ENCODE peak calls at places on chromosomes 13 and 19, in ten cellular contexts. V is pancreas, C is body of pancreas, H is suprapubic skin, F is tibial artery, E is hepatocyte, D is ascending aorta, X is mesendoderm, K is A673, N is fibroblast of lung. R is an unnamed sample. For H3K27me3, the result is how much of the 10 kb centered on the place peaks cover.

GRCh38 chr13:104043184-104043583 is 977.0 kb upstream of the SLC10A2 start:
- DNase-seq in E (no peak), H (no peak), D (no peak), V (no peak), C (no peak), X (no peak), F (no peak), K (no peak), N (peak), R (no peak)

GRCh38 chr19:19410553-19411550 is 5.4 kb downstream of the GATAD2A start:
- DNase-seq in K (no peak), N (no peak), H (no peak), V (no peak), E (no peak), D (no peak), F (no peak), C (no peak), X (peak), R (no peak)

GRCh38 chr19:19568802-19569756 is 31.0 kb downstream of the CILP2 start:
- DNase-seq in V (no peak), N (peak), K (no peak), H (no peak), E (no peak), D (no peak), F (no peak), C (no peak), X (no peak), R (peak)

GRCh38 chr13:30861163-30861562 is 44.9 kb upstream of the MEDAG start:
- DNase-seq in F (no peak), V (no peak), H (no peak), E (no peak), X (no peak), N (no peak), K (no peak), C (no peak), D (no peak), R (no peak)

GRCh38 chr13:30720470-30720869 is 14.9 kb upstream of the ALOX5AP start:
- DNase-seq in K (no peak), H (no peak), X (no peak), C (no peak), D (no peak), E (no peak), V (no peak), N (no peak), F (no peak), R (no peak)

GRCh38 chr13:110418944-110419343 is 111.9 kb downstream of the COL4A2 start:
- DNase-seq in V (no peak), N (no peak), E (no peak), F (no peak), X (no peak), K (no peak), C (no peak), H (no peak), D (no peak), R (no peak)

GRCh38 chr13:34012354-34012753 is 194.4 kb downstream of the RFC3 start:
- DNase-seq in N (no peak), E (no peak), H (no peak), F (no peak), C (no peak), K (no peak), X (no peak), D (no peak), V (no peak), R (no peak)

GRCh38 chr13:47256618-47257017 is 359.8 kb upstream of the HTR2A start:
- DNase-seq in C (no peak), K (no peak), H (no peak), E (no peak), F (no peak), X (no peak), V (no peak), D (no peak), N (peak), R (peak)

GRCh38 chr13:101325423-101325822 is 90.9 kb downstream of the NALCN start:
- DNase-seq in F (no peak), X (no peak), N (no peak), C (no peak), E (no peak), V (no peak), D (no peak), K (no peak), H (no peak), R (no peak)

GRCh38 chr13:40120781-40121180 is 465.3 kb downstream of the COG6 start:
- DNase-seq in C (no peak), E (no peak), H (no peak), X (no peak), N (peak), F (no peak), V (no peak), K (peak), D (no peak), R (no peak)

GRCh38 chr19:21586341-21587116 is 81.1 kb downstream of the ZNF429 start:
- DNase-seq in N (no peak), E (peak), F (no peak), D (no peak), V (peak), K (no peak), X (peak), H (no peak), C (peak), R (no peak)

GRCh38 chr13:50527612-50528509 is 315.6 kb downstream of the DLEU7 start:
- DNase-seq in D (no peak), K (no peak), X (no peak), N (no peak), F (no peak), E (no peak), V (no peak), C (peak), H (no peak), R (no peak)

DNA sequence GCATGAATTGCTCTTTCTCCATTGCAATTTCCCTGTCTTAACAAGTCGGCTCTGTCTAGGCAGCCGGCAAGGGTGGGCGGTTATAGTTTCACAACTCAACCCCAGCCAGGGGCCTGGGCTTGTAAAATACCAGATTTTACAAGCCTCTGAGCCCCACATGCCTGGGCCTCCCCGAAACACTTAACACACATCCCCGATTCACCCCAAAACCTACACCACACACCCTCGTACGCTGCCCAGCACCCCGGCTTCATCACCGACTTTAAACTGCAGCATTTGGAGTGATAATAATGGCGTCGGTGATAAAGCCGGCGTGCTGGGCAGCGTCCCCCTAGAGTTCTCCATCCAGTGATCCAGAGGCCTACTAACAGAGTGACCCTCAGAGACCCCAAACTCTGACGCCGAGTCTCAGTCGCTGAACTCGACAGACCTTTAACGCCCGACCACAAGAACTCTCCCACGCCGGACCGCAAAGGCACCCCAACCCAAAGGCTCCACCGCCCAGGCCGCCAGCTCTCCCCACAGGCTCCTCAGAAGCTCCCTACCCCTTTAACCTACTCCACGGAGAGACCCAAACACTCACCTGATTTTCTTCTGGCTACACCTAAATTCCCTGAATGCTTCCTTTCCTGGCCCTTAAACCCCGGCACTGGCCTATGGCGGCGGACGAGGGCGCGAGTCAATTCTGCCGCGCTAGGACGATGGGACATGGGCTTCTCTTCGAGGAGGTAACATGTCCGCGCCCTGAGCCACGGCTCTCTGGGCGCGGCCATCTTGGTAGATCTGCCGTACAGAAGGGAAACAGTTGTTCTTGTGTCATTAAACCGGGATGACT is at the start of gene ZNF649:
- DNase-seq in X (peak), V (peak), N (peak), C (peak), F (peak), E (peak), D (peak), K (peak), H (peak), R (peak)
- H3K4me3 ChIP-seq in X (peak), V (peak), N (peak), C (peak), F (peak), E (peak), D (peak), K (peak), H (peak), R (peak)

GRCh38 chr13:53124568-53125094 is 96.0 kb downstream of the OLFM4 start:
- DNase-seq in N (no peak), H (no peak), F (no peak), V (no peak), K (no peak), X (no peak), C (no peak), E (no peak), D (no peak), R (no peak)

GRCh38 chr13:53126803-53127202 is 98.2 kb downstream of the OLFM4 start:
- DNase-seq in V (no peak), K (no peak), X (no peak), H (no peak), D (no peak), N (peak), F (no peak), C (peak), E (no peak), R (no peak)

GRCh38 chr13:53127378-53127777 is 98.8 kb downstream of the OLFM4 start:
- DNase-seq in N (no peak), H (no peak), D (no peak), F (no peak), V (no peak), E (no peak), K (no peak), X (peak), C (no peak), R (no peak)

GRCh38 chr13:53131361-53131760 is 102.7 kb downstream of the OLFM4 start:
- DNase-seq in F (no peak), N (no peak), E (no peak), D (no peak), K (no peak), C (no peak), V (no peak), H (no peak), X (no peak), R (no peak)

GRCh38 chr13:53129864-53130393 is 101.3 kb downstream of the OLFM4 start:
- DNase-seq in D (no peak), K (no peak), X (peak), F (no peak), E (no peak), H (no peak), C (no peak), N (no peak), V (no peak), R (no peak)
- H3K27me3 ChIP-seq in D (under half), K (under half), X (under half), F (under half), E (under half), H (under half), C (under half), N (under half), V (under half), R (under half)

GRCh38 chr19:50314724-50315700 is 14.2 kb downstream of the KCNC3 start:
- DNase-seq in K (no peak), X (no peak), E (no peak), N (no peak), D (no peak), F (no peak), C (no peak), H (peak), V (peak), R (no peak)
- H3K4me3 ChIP-seq in K (peak), X (no peak), E (no peak), N (no peak), D (no peak), F (no peak), C (no peak), H (no peak), V (no peak), R (no peak)

DNA sequence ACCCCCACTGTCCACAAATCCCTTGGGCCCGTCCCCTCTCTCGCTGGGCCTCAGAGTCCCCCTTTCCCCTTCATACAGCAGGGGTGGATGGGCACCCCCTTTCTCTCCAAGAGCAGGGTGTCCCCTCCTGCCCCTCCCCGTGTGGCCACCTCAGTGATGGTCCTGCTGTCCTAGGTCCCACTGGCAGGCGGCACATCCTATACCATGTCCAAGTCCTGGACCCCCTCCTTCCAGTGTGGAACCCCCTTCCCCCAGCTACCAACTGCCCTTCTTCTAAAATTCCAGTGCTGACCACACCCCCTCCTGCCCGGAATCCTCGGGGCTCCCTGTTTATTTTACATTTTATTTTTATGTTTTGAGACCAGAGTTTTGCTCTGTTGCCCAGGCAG is 812 bp upstream of the CPAMD8 start:
- DNase-seq in N (no peak), H (no peak), E (no peak), V (no peak), F (no peak), C (no peak), K (no peak), D (no peak), X (no peak), R (no peak)
- H3K27me3 ChIP-seq in N (under half), H (half or more), E (under half), V (under half), F (under half), C (under half), K (under half), D (under half), X (under half), R (under half)

GRCh38 chr19:33375760-33376159 is 2.3 kb downstream of the CEBPG start:
- DNase-seq in E (no peak), X (no peak), D (peak), C (no peak), V (no peak), N (peak), F (no peak), H (peak), K (no peak), R (no peak)

GRCh38 chr19:33375156-33375744 is 1.7 kb downstream of the CEBPG start:
- DNase-seq in F (no peak), C (no peak), N (no peak), K (no peak), V (no peak), D (no peak), X (no peak), E (no peak), H (peak), R (no peak)

GRCh38 chr19:33376423-33376822 is 2.9 kb downstream of the CEBPG start:
- DNase-seq in V (no peak), N (peak), X (no peak), D (peak), C (peak), E (peak), K (no peak), F (peak), H (peak), R (peak)

GRCh38 chr19:33373701-33374405 is at the start of gene CEBPG:
- DNase-seq in N (peak), H (peak), F (peak), D (no peak), X (no peak), C (peak), V (no peak), K (peak), E (peak), R (peak)

DNA sequence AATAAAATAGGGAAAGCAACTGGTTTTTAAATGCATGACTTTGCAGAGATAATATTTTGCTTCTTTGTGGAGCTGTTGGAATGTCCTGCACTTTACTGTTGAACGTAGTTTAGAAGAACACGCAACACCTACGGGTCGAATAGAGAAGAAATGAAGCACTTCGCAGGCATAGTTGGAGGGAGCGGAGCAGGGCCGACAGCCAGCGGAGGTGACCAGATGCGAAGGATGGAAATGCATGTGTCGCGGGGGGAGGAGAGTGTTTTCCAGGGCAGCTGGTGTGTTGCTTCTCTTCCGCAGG is 846 bp downstream of the CEBPG start:
- DNase-seq in C (peak), F (no peak), E (no peak), D (no peak), K (peak), X (peak), N (peak), H (peak), V (no peak), R (peak)
- H3K4me3 ChIP-seq in C (peak), F (peak), E (peak), D (peak), K (peak), X (peak), N (peak), H (peak), V (peak), R (peak)

DNA sequence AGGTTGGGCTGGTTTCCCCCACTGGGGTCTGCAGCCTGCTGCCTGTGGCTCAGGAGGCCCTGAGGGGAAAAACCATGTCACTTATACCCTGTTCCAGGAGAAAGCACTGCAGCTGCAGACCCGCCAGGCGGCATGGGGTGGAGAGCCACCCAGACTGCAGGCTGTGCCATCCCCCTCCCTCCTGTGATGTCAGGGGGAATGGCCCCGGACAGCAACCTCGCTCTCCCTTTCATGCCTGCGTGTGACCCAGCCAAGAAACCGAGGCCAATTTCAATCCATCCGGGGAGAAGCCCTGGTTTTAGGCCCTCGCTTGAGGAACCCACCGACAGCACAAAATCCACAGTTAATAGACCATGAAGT is 37.1 kb upstream of the MATK start:
- DNase-seq in C (no peak), V (no peak), D (no peak), N (no peak), F (no peak), X (no peak), H (no peak), E (no peak), K (no peak), R (no peak)
- H3K27me3 ChIP-seq in C (under half), V (under half), D (under half), N (under half), F (under half), X (under half), H (under half), E (under half), K (under half), R (under half)

GRCh38 chr13:25192936-25193335 is 20.8 kb upstream of the AMER2 start:
- DNase-seq in F (no peak), X (no peak), D (peak), H (no peak), N (no peak), C (no peak), E (no peak), K (no peak), V (no peak), R (no peak)
- H3K4me3 ChIP-seq in F (no peak), X (no peak), D (no peak), H (no peak), N (no peak), C (no peak), E (no peak), K (no peak), V (no peak), R (no peak)

GRCh38 chr13:99086149-99086868 is 108.4 kb upstream of the DOCK9 start:
- DNase-seq in H (peak), E (peak), X (peak), N (peak), K (peak), C (peak), D (peak), V (peak), F (peak), R (peak)
- H3K27me3 ChIP-seq in H (under half), E (under half), X (under half), N (under half), K (under half), C (under half), D (under half), V (under half), F (under half), R (under half)

GRCh38 chr19:44164673-44165512 is at the start of gene ZNF226:
- DNase-seq in N (peak), K (peak), E (peak), X (peak), C (peak), D (peak), F (peak), H (peak), V (peak), R (peak)

GRCh38 chr19:44163789-44164188 is 1.1 kb upstream of the ZNF226 start:
- DNase-seq in N (no peak), F (no peak), K (no peak), C (no peak), V (no peak), D (no peak), H (no peak), X (no peak), E (no peak), R (no peak)

GRCh38 chr19:44164327-44164672 is 600 bp upstream of the ZNF226 start:
- DNase-seq in F (no peak), H (no peak), C (no peak), X (no peak), D (no peak), E (no peak), K (no peak), N (no peak), V (no peak), R (no peak)
- H3K4me3 ChIP-seq in F (peak), H (peak), C (peak), X (peak), D (peak), E (no peak), K (peak), N (peak), V (no peak), R (peak)

GRCh38 chr13:99995503-99996176 is 14.1 kb downstream of the ZIC2 start:
- DNase-seq in X (peak), H (no peak), D (peak), C (no peak), K (peak), N (no peak), F (no peak), E (no peak), V (no peak), R (peak)
- H3K27me3 ChIP-seq in X (under half), H (half or more), D (half or more), C (under half), K (under half), N (half or more), F (under half), E (half or more), V (under half), R (under half)